ENCODE peak calls at places on chromosomes 5 and 9, in seven cellular contexts. I is T-helper 1 cell, G is NCI-H2081, B is WTC11, P is GM03348, Z is EL, L is substantia nigra. F is an unnamed sample.

GRCh38 chr5:179488464-179488863 is 61.9 kb upstream of the RUFY1 start:
- DNase-seq in G (no peak), L (no peak), P (peak; percentile 30), B (no peak), Z (no peak), I (no peak), F (peak; percentile 36)

GRCh38 chr5:55604611-55605067 is 69.9 kb upstream of the PLPP1 start:
- DNase-seq in L (no peak), P (peak; percentile 27), I (no peak), B (no peak), Z (peak; percentile 71), G (no peak), F (peak; percentile 75)

GRCh38 chr5:95280692-95281091 is 4.2 kb downstream of the MCTP1 start:
- DNase-seq in B (no peak), G (no peak), L (no peak), I (no peak), P (no peak), Z (no peak), F (no peak)

GRCh38 chr9:34651876-34652602 is at the start of gene IL11RA:
- DNase-seq in I (no peak), G (no peak), B (peak; percentile 94), Z (peak; percentile 92), P (peak; percentile 97), L (peak; percentile 65), F (peak; percentile 84)

GRCh38 chr9:126849811-126850210 is 10.6 kb upstream of the ZBTB34 start:
- DNase-seq in Z (no peak), I (no peak), G (no peak), L (no peak), B (no peak), P (no peak), F (no peak)

GRCh38 chr5:36040651-36041536 is 25.8 kb downstream of the UGT3A2 start:
- DNase-seq in B (no peak), Z (no peak), P (no peak), L (no peak), G (peak; percentile 11), I (no peak), F (no peak)

GRCh38 chr5:43497311-43498104 is 13.8 kb upstream of the TMEM267 start:
- DNase-seq in G (no peak), Z (no peak), I (no peak), P (no peak), B (no peak), L (no peak), F (no peak)

GRCh38 chr9:134066923-134067851 is 639 bp downstream of the BRD3 start:
- DNase-seq in B (no peak), I (peak; percentile 38), P (peak; percentile 66), Z (peak; percentile 38), L (no peak), G (peak; percentile 49), F (peak; percentile 60)

GRCh38 chr9:86557063-86557766 is 203.0 kb upstream of the TUT7 start:
- DNase-seq in P (peak; percentile 82), B (no peak), I (no peak), Z (peak; percentile 63), L (no peak), G (no peak), F (peak; percentile 96)

GRCh38 chr9:115240676-115241075 is 122.7 kb upstream of the TNC start:
- DNase-seq in Z (no peak), L (no peak), B (no peak), G (no peak), I (no peak), P (peak; percentile 34), F (no peak)

GRCh38 chr5:139877129-139877597 is 81.6 kb downstream of the PSD2 start:
- DNase-seq in B (no peak), I (no peak), P (no peak), G (no peak), Z (no peak), L (no peak), F (no peak)

GRCh38 chr5:130710596-130710995 is 454.5 kb downstream of the HINT1 start:
- DNase-seq in Z (no peak), B (no peak), G (no peak), L (no peak), P (no peak), I (no peak), F (no peak)

GRCh38 chr5:109911731-109912130 is 222.0 kb downstream of the MAN2A1 start:
- DNase-seq in P (peak; percentile 68), I (no peak), L (no peak), Z (peak; percentile 74), B (no peak), G (no peak), F (peak; percentile 67)

GRCh38 chr5:125775896-125776295 is 647.3 kb upstream of the GRAMD2B start:
- DNase-seq in I (no peak), G (no peak), P (no peak), B (no peak), L (no peak), Z (no peak), F (no peak)

GRCh38 chr9:81671880-81672280 is 17.5 kb downstream of the TLE1 start:
- DNase-seq in P (no peak), G (peak; percentile 47), B (no peak), Z (no peak), I (no peak), L (peak; percentile 45), F (no peak)

GRCh38 chr9:134648701-134649525 is 7.3 kb downstream of the COL5A1 start:
- DNase-seq in Z (peak; percentile 83), I (no peak), G (no peak), B (no peak), L (no peak), P (peak; percentile 72), F (peak; percentile 90)